ENCODE peak calls at places on chromosomes 3 and 15, in nine cellular contexts. One of them, this sample, is unnamed. For H3K36me3 and H3K9me3, the result is how much of the 10 kb centered on the place peaks cover.

GRCh38 chr3:159733194-159733860 is 255.3 kb upstream of the IL12A start:
- DNase-seq in left ventricle myocardium inferior: no peak
- DNase-seq in esophagus squamous epithelium: no peak
- DNase-seq in K562: no peak
- DNase-seq in IMR-90: peak
- DNase-seq in PC-9: no peak
- DNase-seq in breast epithelium: no peak
- DNase-seq in tibial nerve: no peak
- DNase-seq in HepG2: no peak
- DNase-seq in this sample: no peak

GRCh38 chr3:5133239-5133638 is 11.1 kb downstream of the ARL8B start:
- DNase-seq in left ventricle myocardium inferior: no peak
- DNase-seq in esophagus squamous epithelium: no peak
- DNase-seq in K562: no peak
- DNase-seq in IMR-90: no peak
- DNase-seq in PC-9: no peak
- DNase-seq in breast epithelium: no peak
- DNase-seq in tibial nerve: no peak
- DNase-seq in HepG2: no peak
- DNase-seq in this sample: no peak

GRCh38 chr3:101158374-101158773 is 162.0 kb downstream of the IMPG2 start:
- DNase-seq in left ventricle myocardium inferior: no peak
- DNase-seq in esophagus squamous epithelium: no peak
- DNase-seq in K562: no peak
- DNase-seq in IMR-90: peak
- DNase-seq in PC-9: no peak
- DNase-seq in breast epithelium: no peak
- DNase-seq in tibial nerve: no peak
- DNase-seq in HepG2: no peak
- DNase-seq in this sample: no peak

GRCh38 chr3:74465652-74466415 is 148.6 kb downstream of the CNTN3 start:
- DNase-seq in left ventricle myocardium inferior: no peak
- DNase-seq in esophagus squamous epithelium: no peak
- DNase-seq in K562: no peak
- DNase-seq in IMR-90: peak
- DNase-seq in PC-9: no peak
- DNase-seq in breast epithelium: no peak
- DNase-seq in tibial nerve: no peak
- DNase-seq in HepG2: no peak
- DNase-seq in this sample: no peak

GRCh38 chr3:191873741-191874140 is 412.8 kb downstream of the PYDC2 start:
- DNase-seq in left ventricle myocardium inferior: no peak
- DNase-seq in esophagus squamous epithelium: no peak
- DNase-seq in K562: no peak
- DNase-seq in IMR-90: no peak
- DNase-seq in PC-9: no peak
- DNase-seq in breast epithelium: no peak
- DNase-seq in tibial nerve: no peak
- DNase-seq in HepG2: no peak
- DNase-seq in this sample: no peak

GRCh38 chr3:127420825-127421224 is 133.0 kb upstream of the PRR20G start:
- DNase-seq in left ventricle myocardium inferior: no peak
- DNase-seq in esophagus squamous epithelium: no peak
- DNase-seq in K562: no peak
- DNase-seq in IMR-90: no peak
- DNase-seq in PC-9: no peak
- DNase-seq in breast epithelium: no peak
- DNase-seq in tibial nerve: no peak
- DNase-seq in HepG2: no peak
- DNase-seq in this sample: no peak

GRCh38 chr3:65619391-65620298 is 419.1 kb downstream of the MAGI1 start:
- DNase-seq in left ventricle myocardium inferior: no peak
- DNase-seq in esophagus squamous epithelium: no peak
- DNase-seq in K562: peak
- DNase-seq in IMR-90: peak
- DNase-seq in PC-9: no peak
- DNase-seq in breast epithelium: no peak
- DNase-seq in tibial nerve: no peak
- DNase-seq in HepG2: no peak
- DNase-seq in this sample: no peak

GRCh38 chr3:172609750-172610149 is 86.5 kb upstream of the TNFSF10 start:
- DNase-seq in left ventricle myocardium inferior: no peak
- DNase-seq in esophagus squamous epithelium: no peak
- DNase-seq in K562: no peak
- DNase-seq in IMR-90: no peak
- DNase-seq in PC-9: no peak
- DNase-seq in breast epithelium: no peak
- DNase-seq in tibial nerve: no peak
- DNase-seq in HepG2: no peak
- DNase-seq in this sample: no peak

GRCh38 chr3:149340310-149340933 is 7.0 kb upstream of the TM4SF18 start:
- DNase-seq in left ventricle myocardium inferior: no peak
- DNase-seq in esophagus squamous epithelium: no peak
- DNase-seq in K562: no peak
- DNase-seq in IMR-90: peak
- DNase-seq in PC-9: no peak
- DNase-seq in breast epithelium: no peak
- DNase-seq in tibial nerve: peak
- DNase-seq in HepG2: peak
- DNase-seq in this sample: no peak

GRCh38 chr3:69541823-69542264 is 156.0 kb upstream of the FRMD4B start:
- DNase-seq in left ventricle myocardium inferior: peak
- DNase-seq in esophagus squamous epithelium: no peak
- DNase-seq in K562: no peak
- DNase-seq in IMR-90: no peak
- DNase-seq in PC-9: no peak
- DNase-seq in breast epithelium: no peak
- DNase-seq in tibial nerve: no peak
- DNase-seq in HepG2: no peak
- DNase-seq in this sample: no peak

GRCh38 chr15:41796457-41796856 is 22.2 kb downstream of the MAPKBP1 start:
- DNase-seq in left ventricle myocardium inferior: no peak
- DNase-seq in esophagus squamous epithelium: no peak
- DNase-seq in K562: no peak
- DNase-seq in IMR-90: peak
- DNase-seq in PC-9: no peak
- DNase-seq in breast epithelium: no peak
- DNase-seq in tibial nerve: no peak
- DNase-seq in HepG2: peak
- DNase-seq in this sample: no peak

GRCh38 chr3:36763111-36763849 is 1.1 kb downstream of the DCLK3 start:
- DNase-seq in left ventricle myocardium inferior: no peak
- DNase-seq in esophagus squamous epithelium: no peak
- DNase-seq in K562: no peak
- DNase-seq in IMR-90: no peak
- DNase-seq in PC-9: no peak
- DNase-seq in breast epithelium: no peak
- DNase-seq in tibial nerve: no peak
- DNase-seq in HepG2: no peak
- DNase-seq in this sample: no peak

GRCh38 chr3:13533823-13534435 is 15.0 kb upstream of the FBLN2 start:
- DNase-seq in left ventricle myocardium inferior: no peak
- DNase-seq in esophagus squamous epithelium: no peak
- DNase-seq in K562: no peak
- DNase-seq in IMR-90: no peak
- DNase-seq in PC-9: peak
- DNase-seq in breast epithelium: no peak
- DNase-seq in tibial nerve: no peak
- DNase-seq in HepG2: no peak
- DNase-seq in this sample: no peak

GRCh38 chr15:100572362-100572983 is 29.5 kb downstream of the LINS1 start:
- DNase-seq in left ventricle myocardium inferior: no peak
- DNase-seq in esophagus squamous epithelium: no peak
- DNase-seq in K562: no peak
- DNase-seq in IMR-90: peak
- DNase-seq in PC-9: no peak
- DNase-seq in breast epithelium: no peak
- DNase-seq in tibial nerve: no peak
- DNase-seq in HepG2: no peak
- DNase-seq in this sample: no peak

GRCh38 chr3:20111836-20112235 is 71.6 kb downstream of the KAT2B start:
- DNase-seq in left ventricle myocardium inferior: no peak
- DNase-seq in esophagus squamous epithelium: no peak
- DNase-seq in K562: no peak
- DNase-seq in IMR-90: peak
- DNase-seq in PC-9: peak
- DNase-seq in breast epithelium: no peak
- DNase-seq in tibial nerve: no peak
- DNase-seq in HepG2: no peak
- DNase-seq in this sample: no peak

GRCh38 chr3:68876112-68876713 is 56.1 kb downstream of the TAFA4 start:
- DNase-seq in left ventricle myocardium inferior: no peak
- DNase-seq in esophagus squamous epithelium: no peak
- DNase-seq in K562: peak
- DNase-seq in IMR-90: peak
- DNase-seq in PC-9: peak
- DNase-seq in breast epithelium: no peak
- DNase-seq in tibial nerve: peak
- DNase-seq in HepG2: peak
- DNase-seq in this sample: peak

GRCh38 chr3:171967137-171967783 is 72.1 kb upstream of the FNDC3B start:
- DNase-seq in left ventricle myocardium inferior: no peak
- DNase-seq in esophagus squamous epithelium: no peak
- DNase-seq in K562: no peak
- DNase-seq in IMR-90: peak
- DNase-seq in PC-9: peak
- DNase-seq in breast epithelium: no peak
- DNase-seq in tibial nerve: peak
- DNase-seq in HepG2: peak
- DNase-seq in this sample: no peak

GRCh38 chr3:186257866-186258265 is 104.2 kb downstream of the DGKG start:
- DNase-seq in left ventricle myocardium inferior: no peak
- DNase-seq in esophagus squamous epithelium: no peak
- DNase-seq in K562: no peak
- DNase-seq in IMR-90: peak
- DNase-seq in PC-9: no peak
- DNase-seq in breast epithelium: no peak
- DNase-seq in tibial nerve: no peak
- DNase-seq in HepG2: no peak
- DNase-seq in this sample: no peak

GRCh38 chr15:89824607-89824867 is 9.9 kb upstream of the ANPEP start:
- DNase-seq in left ventricle myocardium inferior: no peak
- DNase-seq in esophagus squamous epithelium: no peak
- DNase-seq in K562: no peak
- DNase-seq in IMR-90: no peak
- DNase-seq in PC-9: no peak
- DNase-seq in breast epithelium: no peak
- DNase-seq in tibial nerve: no peak
- DNase-seq in HepG2: no peak
- DNase-seq in this sample: no peak

GRCh38 chr3:102163039-102163817 is 271.6 kb upstream of the ZPLD1 start:
- DNase-seq in left ventricle myocardium inferior: peak
- DNase-seq in esophagus squamous epithelium: no peak
- DNase-seq in K562: no peak
- DNase-seq in IMR-90: peak
- DNase-seq in PC-9: peak
- DNase-seq in breast epithelium: peak
- DNase-seq in tibial nerve: peak
- DNase-seq in HepG2: no peak
- DNase-seq in this sample: no peak

GRCh38 chr3:26347150-26347549 is 275.4 kb upstream of the LRRC3B start:
- DNase-seq in left ventricle myocardium inferior: no peak
- DNase-seq in esophagus squamous epithelium: no peak
- DNase-seq in K562: no peak
- DNase-seq in IMR-90: no peak
- DNase-seq in PC-9: no peak
- DNase-seq in breast epithelium: no peak
- DNase-seq in tibial nerve: no peak
- DNase-seq in HepG2: no peak
- DNase-seq in this sample: no peak

GRCh38 chr3:10753964-10754363 is 62.1 kb upstream of the SLC6A11 start:
- DNase-seq in left ventricle myocardium inferior: peak
- DNase-seq in esophagus squamous epithelium: no peak
- DNase-seq in K562: peak
- DNase-seq in IMR-90: peak
- DNase-seq in PC-9: peak
- DNase-seq in breast epithelium: no peak
- DNase-seq in tibial nerve: no peak
- DNase-seq in HepG2: peak
- DNase-seq in this sample: peak

DNA sequence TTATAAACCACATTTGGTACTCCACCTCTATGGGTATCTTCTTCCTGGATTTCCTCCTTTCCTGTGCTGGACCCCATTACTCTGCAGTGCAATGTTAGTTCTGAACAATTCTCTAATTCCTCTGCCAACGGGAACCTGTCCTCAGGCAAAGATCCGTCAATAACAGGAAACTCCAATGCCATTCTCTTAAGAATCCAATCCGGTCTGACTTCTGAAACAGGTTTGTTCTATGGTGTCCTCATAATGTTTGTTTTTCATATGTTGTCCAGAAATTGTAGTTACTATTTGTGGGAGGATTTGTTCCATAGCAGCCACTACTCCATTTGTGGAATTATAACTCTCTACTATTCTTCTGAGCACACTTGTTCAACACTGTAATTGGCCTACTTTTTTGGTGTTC is 112.7 kb downstream of the TBL1XR1 start:
- DNase-seq in left ventricle myocardium inferior: no peak
- DNase-seq in esophagus squamous epithelium: no peak
- DNase-seq in K562: no peak
- DNase-seq in IMR-90: no peak
- DNase-seq in PC-9: no peak
- DNase-seq in breast epithelium: no peak
- DNase-seq in tibial nerve: no peak
- DNase-seq in HepG2: no peak
- DNase-seq in this sample: no peak
- H3K36me3 ChIP-seq in left ventricle myocardium inferior: under half
- H3K36me3 ChIP-seq in esophagus squamous epithelium: under half
- H3K36me3 ChIP-seq in K562: under half
- H3K36me3 ChIP-seq in IMR-90: under half
- H3K36me3 ChIP-seq in PC-9: under half
- H3K36me3 ChIP-seq in breast epithelium: under half
- H3K36me3 ChIP-seq in tibial nerve: under half
- H3K36me3 ChIP-seq in HepG2: under half
- H3K36me3 ChIP-seq in this sample: under half

GRCh38 chr15:43360821-43361220 is 10.0 kb downstream of the ZSCAN29 start:
- DNase-seq in left ventricle myocardium inferior: no peak
- DNase-seq in esophagus squamous epithelium: no peak
- DNase-seq in K562: no peak
- DNase-seq in IMR-90: no peak
- DNase-seq in PC-9: no peak
- DNase-seq in breast epithelium: no peak
- DNase-seq in tibial nerve: no peak
- DNase-seq in HepG2: no peak
- DNase-seq in this sample: no peak
- H3K9me3 ChIP-seq in left ventricle myocardium inferior: half or more
- H3K9me3 ChIP-seq in esophagus squamous epithelium: half or more
- H3K9me3 ChIP-seq in K562: under half
- H3K9me3 ChIP-seq in IMR-90: half or more
- H3K9me3 ChIP-seq in PC-9: under half
- H3K9me3 ChIP-seq in breast epithelium: half or more
- H3K9me3 ChIP-seq in tibial nerve: under half
- H3K9me3 ChIP-seq in HepG2: under half
- H3K9me3 ChIP-seq in this sample: under half

GRCh38 chr15:90863987-90864386 is 4.4 kb upstream of the FURIN start:
- DNase-seq in left ventricle myocardium inferior: no peak
- DNase-seq in esophagus squamous epithelium: no peak
- DNase-seq in K562: no peak
- DNase-seq in IMR-90: no peak
- DNase-seq in PC-9: no peak
- DNase-seq in breast epithelium: no peak
- DNase-seq in tibial nerve: no peak
- DNase-seq in HepG2: no peak
- DNase-seq in this sample: no peak
- H3K27ac ChIP-seq in left ventricle myocardium inferior: no peak
- H3K27ac ChIP-seq in esophagus squamous epithelium: peak
- H3K27ac ChIP-seq in K562: no peak
- H3K27ac ChIP-seq in IMR-90: no peak
- H3K27ac ChIP-seq in PC-9: peak
- H3K27ac ChIP-seq in breast epithelium: no peak
- H3K27ac ChIP-seq in tibial nerve: no peak
- H3K27ac ChIP-seq in HepG2: no peak
- H3K27ac ChIP-seq in this sample: no peak

GRCh38 chr3:33050084-33050653 is 46.8 kb downstream of the GLB1 start:
- DNase-seq in left ventricle myocardium inferior: no peak
- DNase-seq in esophagus squamous epithelium: no peak
- DNase-seq in K562: no peak
- DNase-seq in IMR-90: no peak
- DNase-seq in PC-9: no peak
- DNase-seq in breast epithelium: no peak
- DNase-seq in tibial nerve: no peak
- DNase-seq in HepG2: no peak
- DNase-seq in this sample: no peak
- H3K36me3 ChIP-seq in left ventricle myocardium inferior: half or more
- H3K36me3 ChIP-seq in esophagus squamous epithelium: under half
- H3K36me3 ChIP-seq in K562: half or more
- H3K36me3 ChIP-seq in IMR-90: under half
- H3K36me3 ChIP-seq in PC-9: under half
- H3K36me3 ChIP-seq in breast epithelium: under half
- H3K36me3 ChIP-seq in tibial nerve: under half
- H3K36me3 ChIP-seq in HepG2: half or more
- H3K36me3 ChIP-seq in this sample: under half

This sample was measured in CD8-positive, alpha-beta T cell.